ENCODE peak calls at places on chromosomes 3 and 15, in four cellular contexts. F is HTR-8/SVneo; U is activated CD4-positive, alpha-beta T cell treated with anti-CD3 and anti-CD28 coated beads for 4 hours; S is amygdala. X is an unnamed sample.

GRCh38 chr3:172194702-172195392 is 155.5 kb downstream of the FNDC3B start:
- DNase-seq in F (no peak), U (no peak), S (no peak), X (no peak)

GRCh38 chr3:100226712-100227429 is 33.9 kb upstream of the TBC1D23 start:
- DNase-seq in F (peak; percentile 55), U (no peak), S (no peak), X (no peak)

GRCh38 chr3:10758304-10759037 is 57.6 kb upstream of the SLC6A11 start:
- DNase-seq in F (peak; percentile 78), U (peak; percentile 22), S (peak; percentile 27), X (peak; percentile 22)

GRCh38 chr3:133973249-133973980 is 56.3 kb downstream of the SLCO2A1 start:
- DNase-seq in F (no peak), U (no peak), S (no peak), X (no peak)

GRCh38 chr3:111454551-111454950 is 87.4 kb upstream of the CD96 start:
- DNase-seq in F (no peak), U (no peak), S (no peak), X (no peak)

GRCh38 chr15:67839358-67839928 is 402 bp downstream of the RNU6-1 start:
- DNase-seq in F (no peak), U (no peak), S (no peak), X (peak; percentile 40)

GRCh38 chr3:197541756-197542539 is 13.8 kb downstream of the BDH1 start:
- DNase-seq in F (no peak), U (no peak), S (no peak), X (no peak)

GRCh38 chr3:174846055-174846454 is 13.1 kb upstream of the NAALADL2 start:
- DNase-seq in F (no peak), U (no peak), S (no peak), X (no peak)

GRCh38 chr3:67875338-67875737 is 220.9 kb upstream of the SUCLG2 start:
- DNase-seq in F (peak; percentile 10), U (no peak), S (no peak), X (no peak)

GRCh38 chr3:190586631-190587000 is 72.7 kb downstream of the IL1RAP start:
- DNase-seq in F (peak; percentile 34), U (peak; percentile 49), S (no peak), X (no peak)

GRCh38 chr3:140290105-140290504 is 355.1 kb downstream of the CLSTN2 start:
- DNase-seq in F (no peak), U (no peak), S (no peak), X (no peak)

GRCh38 chr15:66424963-66425612 is 38.4 kb downstream of the MAP2K1 start:
- DNase-seq in F (no peak), U (no peak), S (no peak), X (no peak)

GRCh38 chr3:33919312-33919711 is 120.9 kb downstream of the PDCD6IP start:
- DNase-seq in F (no peak), U (no peak), S (no peak), X (no peak)

GRCh38 chr3:171284308-171285075 is 175.7 kb downstream of the TNIK start:
- DNase-seq in F (peak; percentile 83), U (no peak), S (no peak), X (peak; percentile 2)

GRCh38 chr15:22892333-22892732 is 53.9 kb downstream of the NIPA2 start:
- DNase-seq in F (no peak), U (no peak), S (no peak), X (no peak)

GRCh38 chr3:116339441-116340028 is 105.8 kb downstream of the LSAMP start:
- DNase-seq in F (no peak), U (no peak), S (no peak), X (no peak)

GRCh38 chr3:126401611-126402160 is 7.0 kb downstream of the CFAP100 start:
- DNase-seq in F (no peak), U (no peak), S (no peak), X (no peak)

GRCh38 chr15:72855791-72856190 is 72.2 kb upstream of the ADPGK start:
- DNase-seq in F (no peak), U (no peak), S (no peak), X (no peak)

GRCh38 chr3:100425321-100425720 is 24.0 kb downstream of the LNP1 start:
- DNase-seq in F (no peak), U (no peak), S (no peak), X (no peak)

GRCh38 chr15:56411122-56411749 is 46.0 kb downstream of the TEX9 start:
- DNase-seq in F (no peak), U (no peak), S (no peak), X (no peak)

GRCh38 chr15:49877117-49877860 is 241.7 kb downstream of the ATP8B4 start:
- DNase-seq in F (no peak), U (no peak), S (no peak), X (no peak)